ENCODE peak calls at places on chromosome 1, in four cellular contexts. One of them, this sample, is unnamed.

GRCh38 chr1:30706528-30706927 is 16.9 kb downstream of the MATN1 start:
- DNase-seq in activated CD4-positive, alpha-beta T cell treated with anti-CD3 and anti-CD28 coated beads, Interleukin-2, amount 50 U/mL, for 48 hours: no peak
- DNase-seq in endothelial cell of umbilical vein: no peak
- DNase-seq in suprapubic skin: no peak
- DNase-seq in this sample: no peak

GRCh38 chr1:33634806-33635205 is 162.4 kb downstream of the ZSCAN20 start:
- DNase-seq in suprapubic skin: no peak
- DNase-seq in endothelial cell of umbilical vein: peak
- DNase-seq in activated CD4-positive, alpha-beta T cell treated with anti-CD3 and anti-CD28 coated beads, Interleukin-2, amount 50 U/mL, for 48 hours: peak
- DNase-seq in this sample: no peak

GRCh38 chr1:218459878-218460277 is 114.7 kb downstream of the TGFB2 start:
- DNase-seq in endothelial cell of umbilical vein: peak
- DNase-seq in activated CD4-positive, alpha-beta T cell treated with anti-CD3 and anti-CD28 coated beads, Interleukin-2, amount 50 U/mL, for 48 hours: no peak
- DNase-seq in suprapubic skin: no peak
- DNase-seq in this sample: no peak

GRCh38 chr1:9561429-9561828 is 22.2 kb downstream of the SLC25A33 start:
- DNase-seq in endothelial cell of umbilical vein: peak
- DNase-seq in activated CD4-positive, alpha-beta T cell treated with anti-CD3 and anti-CD28 coated beads, Interleukin-2, amount 50 U/mL, for 48 hours: no peak
- DNase-seq in suprapubic skin: no peak
- DNase-seq in this sample: peak

GRCh38 chr1:204660509-204660908 is 25.0 kb downstream of the LRRN2 start:
- DNase-seq in suprapubic skin: no peak
- DNase-seq in activated CD4-positive, alpha-beta T cell treated with anti-CD3 and anti-CD28 coated beads, Interleukin-2, amount 50 U/mL, for 48 hours: no peak
- DNase-seq in endothelial cell of umbilical vein: no peak
- DNase-seq in this sample: no peak

GRCh38 chr1:206581571-206581981 is 30.7 kb downstream of the EIF2D start:
- DNase-seq in endothelial cell of umbilical vein: no peak
- DNase-seq in activated CD4-positive, alpha-beta T cell treated with anti-CD3 and anti-CD28 coated beads, Interleukin-2, amount 50 U/mL, for 48 hours: peak
- DNase-seq in suprapubic skin: no peak
- DNase-seq in this sample: peak

GRCh38 chr1:27643626-27644368 is 8.8 kb upstream of the FGR start:
- DNase-seq in endothelial cell of umbilical vein: peak
- DNase-seq in suprapubic skin: no peak
- DNase-seq in activated CD4-positive, alpha-beta T cell treated with anti-CD3 and anti-CD28 coated beads, Interleukin-2, amount 50 U/mL, for 48 hours: peak
- DNase-seq in this sample: peak

GRCh38 chr1:63804829-63805484 is 31.1 kb downstream of the ROR1 start:
- DNase-seq in activated CD4-positive, alpha-beta T cell treated with anti-CD3 and anti-CD28 coated beads, Interleukin-2, amount 50 U/mL, for 48 hours: no peak
- DNase-seq in endothelial cell of umbilical vein: no peak
- DNase-seq in suprapubic skin: no peak
- DNase-seq in this sample: no peak

GRCh38 chr1:44713321-44713781 is 17.6 kb downstream of the RNU5D-1 start:
- DNase-seq in endothelial cell of umbilical vein: no peak
- DNase-seq in activated CD4-positive, alpha-beta T cell treated with anti-CD3 and anti-CD28 coated beads, Interleukin-2, amount 50 U/mL, for 48 hours: no peak
- DNase-seq in suprapubic skin: no peak
- DNase-seq in this sample: no peak